ENCODE peak calls at places on chromosome 17, in six cellular contexts. A is fibroblast of mammary gland, X is heart right ventricle, K is IMR-90, O is GM12865, J is foreskin fibroblast. T is an unnamed sample.

GRCh38 chr17:60680754-60681153 is 3.1 kb downstream of the BCAS3 start:
- DNase-seq in X (no peak), A (no peak), J (no peak), O (no peak), K (no peak), T (no peak)

GRCh38 chr17:2266045-2266864 is 37.3 kb downstream of the SMG6 start:
- DNase-seq in K (no peak), O (peak; percentile 93), J (no peak), X (peak; percentile 34), A (no peak), T (no peak)

GRCh38 chr17:30333503-30334240 is at the start of gene TMIGD1:
- DNase-seq in J (no peak), A (no peak), O (no peak), K (no peak), X (no peak), T (no peak)

GRCh38 chr17:15436399-15437369 is 30.7 kb downstream of the CDRT4 start:
- DNase-seq in X (peak; percentile 75), J (peak; percentile 86), K (peak; percentile 34), A (peak; percentile 85), O (peak; percentile 2), T (no peak)

GRCh38 chr17:56690441-56691291 is 97.2 kb downstream of the NOG start:
- DNase-seq in J (no peak), X (no peak), A (no peak), K (no peak), O (no peak), T (no peak)

GRCh38 chr17:65436871-65437270 is 124.6 kb downstream of the AXIN2 start:
- DNase-seq in J (no peak), K (no peak), O (no peak), A (no peak), X (no peak), T (no peak)

GRCh38 chr17:732788-733720 is 658 bp downstream of the TLCD3A start:
- DNase-seq in K (peak; percentile 37), J (peak; percentile 67), X (no peak), O (peak; percentile 49), A (peak; percentile 44), T (no peak)

GRCh38 chr17:29390856-29391631 is 881 bp downstream of the TAOK1 start:
- DNase-seq in K (peak; percentile 42), X (peak; percentile 15), A (peak; percentile 30), O (peak; percentile 18), J (peak; percentile 50), T (no peak)

GRCh38 chr17:35127751-35128514 is 6.5 kb downstream of the FNDC8 start:
- DNase-seq in K (peak; percentile 94), A (peak; percentile 84), J (peak; percentile 92), X (peak; percentile 51), O (no peak), T (no peak)

GRCh38 chr17:21475555-21475954 is 99.4 kb downstream of the KCNJ12 start:
- DNase-seq in X (no peak), K (no peak), A (no peak), J (no peak), O (no peak), T (no peak)

GRCh38 chr17:57946798-57947358 is 8.3 kb downstream of the CUEDC1 start:
- DNase-seq in X (peak; percentile 57), O (peak; percentile 89), K (peak; percentile 78), J (peak; percentile 82), A (peak; percentile 80), T (no peak)

GRCh38 chr17:32659419-32659842 is 172.6 kb downstream of the CDK5R1 start:
- DNase-seq in A (peak; percentile 66), J (peak; percentile 78), O (peak; percentile 81), X (peak; percentile 65), K (peak; percentile 55), T (peak; percentile 52)

GRCh38 chr17:17782425-17783120 is 54.2 kb downstream of the SREBF1 start:
- DNase-seq in K (no peak), A (no peak), X (no peak), J (peak; percentile 28), O (peak; percentile 20), T (no peak)

GRCh38 chr17:76682306-76682705 is 28.5 kb downstream of the MXRA7 start:
- DNase-seq in O (no peak), A (peak; percentile 81), X (peak; percentile 58), J (peak; percentile 44), K (no peak), T (no peak)

GRCh38 chr17:39536468-39536867 is 71.3 kb downstream of the NEUROD2 start:
- DNase-seq in J (no peak), X (no peak), O (no peak), A (no peak), K (no peak), T (no peak)

GRCh38 chr17:71764507-71764906 is 356.3 kb upstream of the SOX9 start:
- DNase-seq in X (peak; percentile 9), K (no peak), J (no peak), O (peak; percentile 69), A (no peak), T (no peak)

GRCh38 chr17:78458739-78459335 is 80.4 kb downstream of the PGS1 start:
- DNase-seq in J (no peak), A (no peak), X (no peak), O (no peak), K (no peak), T (no peak)

GRCh38 chr17:47931848-47932247 is 9.5 kb upstream of the PNPO start:
- DNase-seq in A (no peak), O (no peak), K (no peak), X (no peak), J (no peak), T (no peak)

GRCh38 chr17:39665642-39666221 is 583 bp downstream of the TCAP start:
- DNase-seq in J (peak; percentile 23), K (no peak), X (no peak), A (no peak), O (no peak), T (no peak)

GRCh38 chr17:28953444-28954118 is 2.3 kb upstream of the PHF12 start:
- DNase-seq in A (peak; percentile 52), X (peak; percentile 52), K (peak; percentile 45), O (peak; percentile 73), J (peak; percentile 56), T (no peak)

GRCh38 chr17:45040459-45040858 is 11.0 kb downstream of the DCAKD start:
- DNase-seq in O (no peak), X (no peak), K (no peak), A (peak; percentile 21), J (peak; percentile 25), T (peak; percentile 67)

GRCh38 chr17:45042346-45043120 is 8.9 kb downstream of the DCAKD start:
- DNase-seq in O (no peak), J (no peak), X (no peak), K (no peak), A (no peak), T (no peak)

GRCh38 chr17:45046536-45047125 is 4.8 kb downstream of the DCAKD start:
- DNase-seq in K (peak; percentile 51), X (no peak), J (peak; percentile 64), A (peak; percentile 66), O (peak; percentile 68), T (no peak)

GRCh38 chr17:45043268-45043681 is 8.2 kb downstream of the DCAKD start:
- DNase-seq in A (no peak), X (no peak), O (no peak), J (peak; percentile 83), K (no peak), T (peak; percentile 96)

DNA sequence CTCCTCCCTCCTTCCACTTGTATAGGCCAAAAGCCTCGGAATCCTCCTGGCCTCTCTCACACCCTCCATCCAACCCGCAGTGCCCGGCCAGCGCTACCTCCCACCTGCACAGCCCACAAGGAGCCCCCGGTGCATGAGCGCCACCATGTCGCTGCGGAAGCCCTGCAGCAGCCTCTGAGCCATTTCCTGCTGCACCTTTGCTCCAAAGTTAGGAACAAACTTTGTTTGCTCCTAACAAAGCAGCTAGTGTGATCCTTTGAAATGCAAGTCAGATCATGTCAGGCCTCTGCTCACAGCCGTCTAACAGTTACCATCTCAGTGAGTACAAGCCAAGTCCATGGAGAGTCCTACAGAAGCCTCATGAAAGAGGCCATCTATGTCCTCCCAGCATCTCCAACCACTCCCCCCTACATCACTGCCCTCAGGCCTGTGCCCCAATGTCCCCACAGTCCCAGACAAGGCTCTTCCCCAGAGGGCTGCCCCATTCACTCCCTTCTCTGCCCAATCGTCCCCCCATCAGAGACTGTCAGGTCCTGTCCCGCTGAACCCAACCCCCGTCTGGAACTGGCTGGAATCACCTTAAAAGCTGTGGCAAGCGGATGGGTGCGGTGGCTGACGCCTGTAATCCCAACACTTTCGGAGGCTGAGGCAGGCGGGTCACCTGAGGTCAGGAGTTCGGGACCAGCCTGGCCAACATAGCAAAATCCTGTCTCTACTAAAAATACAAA is 7.5 kb downstream of the DCAKD start:
- DNase-seq in X (no peak), O (no peak), J (no peak), A (no peak), K (no peak), T (no peak)
- TF ChIP-seq CTCF in X (no peak), O (no peak), J (no peak), A (no peak), K (no peak), T (no peak)

DNA sequence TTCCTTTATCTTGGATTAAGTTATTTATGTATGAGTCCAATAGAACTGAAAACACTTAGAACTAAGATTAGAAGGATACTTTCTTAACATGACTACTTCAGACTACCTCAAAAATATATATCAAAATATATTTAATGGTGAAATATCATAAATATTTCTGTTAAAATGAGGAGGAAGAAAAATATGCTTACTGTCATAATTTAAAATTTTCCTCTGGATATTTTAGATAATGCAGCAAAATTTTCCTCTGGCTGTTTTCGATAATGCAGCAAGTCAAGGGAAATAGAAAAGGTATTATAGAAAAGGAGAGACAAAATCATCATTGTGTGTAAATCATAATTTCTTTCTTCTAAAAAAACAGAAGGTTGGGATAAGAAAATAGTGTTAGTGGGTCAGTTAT is 263.3 kb downstream of the HS3ST3A1 start:
- DNase-seq in X (no peak), J (no peak), A (no peak), O (no peak), K (no peak), T (no peak)
- H3K4me3 ChIP-seq in X (peak overlapping the region; percentile 27), J (peak overlapping the region; percentile 47), A (peak overlapping the region; percentile 40), O (no peak overlapping the region), K (peak overlapping the region; percentile 54), T (no peak overlapping the region)

GRCh38 chr17:67629963-67630320 is 87.8 kb upstream of the NOL11 start:
- DNase-seq in X (no peak), O (peak; percentile 74), K (peak; percentile 75), J (peak; percentile 85), A (peak; percentile 85), T (no peak)
- TF ChIP-seq CTCF in X (peak; percentile 61), O (peak; percentile 52), K (peak; percentile 62), J (peak; percentile 66), A (peak; percentile 72), T (peak; percentile 60)

DNA sequence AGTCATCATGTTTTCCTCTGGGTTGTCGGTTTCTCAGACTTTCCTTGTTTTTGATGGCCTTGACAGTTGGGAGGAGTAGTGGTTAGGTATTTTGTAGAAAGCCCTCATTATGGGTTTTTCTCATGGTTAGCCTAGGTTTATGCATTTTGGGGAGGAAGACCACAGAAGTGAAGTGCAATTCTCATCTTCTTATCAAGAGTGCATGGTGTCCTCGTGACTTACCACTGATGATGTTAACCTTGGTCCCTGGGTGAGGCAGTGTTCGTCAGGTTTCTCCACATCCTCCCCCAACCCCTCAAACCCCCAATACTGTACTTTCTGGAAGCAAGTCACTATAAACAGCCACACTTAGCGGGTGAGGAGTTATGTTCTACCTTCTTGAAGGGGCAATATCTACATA is 42.3 kb downstream of the BPTF start:
- DNase-seq in O (no peak), J (no peak), X (no peak), A (no peak), K (no peak), T (no peak)
- H3K4me3 ChIP-seq in O (no peak overlapping the region), J (no peak overlapping the region), X (no peak overlapping the region), A (no peak overlapping the region), K (no peak overlapping the region), T (no peak overlapping the region)

GRCh38 chr17:74457820-74458166 is 8.6 kb upstream of the CD300A start:
- DNase-seq in A (no peak), O (no peak), K (no peak), X (no peak), J (no peak), T (no peak)
- TF ChIP-seq CTCF in A (no peak), O (no peak), K (no peak), X (peak; percentile 14), J (no peak), T (no peak)

GRCh38 chr17:50899005-50899460 is 32.9 kb upstream of the TOB1 start:
- DNase-seq in X (no peak), A (no peak), J (peak; percentile 19), O (no peak), K (no peak), T (no peak)
- H3K4me3 ChIP-seq in X (no peak overlapping the region), A (no peak overlapping the region), J (no peak overlapping the region), O (no peak overlapping the region), K (no peak overlapping the region), T (no peak overlapping the region)

T was measured in LNCaP clone FGC.